ENCODE peak calls at places on chromosomes 3 and 15, in five cellular contexts. One of them, this sample, is unnamed.

GRCh38 chr15:43828061-43828657 is 1.4 kb downstream of the WDR76 start:
- DNase-seq in pancreas: no peak
- DNase-seq in activated naive CD4-positive, alpha-beta T cell: no peak
- DNase-seq in GM20000: peak
- DNase-seq in H9: no peak
- DNase-seq in this sample: no peak

GRCh38 chr3:195807681-195808121 is 4.0 kb downstream of the MUC4 start:
- DNase-seq in pancreas: no peak
- DNase-seq in activated naive CD4-positive, alpha-beta T cell: no peak
- DNase-seq in GM20000: no peak
- DNase-seq in H9: no peak
- DNase-seq in this sample: no peak

GRCh38 chr3:189304465-189305341 is 132.9 kb downstream of the TPRG1 start:
- DNase-seq in pancreas: peak
- DNase-seq in activated naive CD4-positive, alpha-beta T cell: no peak
- DNase-seq in GM20000: no peak
- DNase-seq in H9: peak
- DNase-seq in this sample: no peak

GRCh38 chr3:125594581-125595011 is 701 bp downstream of the OSBPL11 start:
- DNase-seq in pancreas: peak
- DNase-seq in activated naive CD4-positive, alpha-beta T cell: no peak
- DNase-seq in GM20000: no peak
- DNase-seq in H9: no peak
- DNase-seq in this sample: no peak

GRCh38 chr15:41337631-41338522 is 5.2 kb downstream of the NUSAP1 start:
- DNase-seq in pancreas: no peak
- DNase-seq in activated naive CD4-positive, alpha-beta T cell: no peak
- DNase-seq in GM20000: no peak
- DNase-seq in H9: no peak
- DNase-seq in this sample: no peak

GRCh38 chr15:98330692-98331435 is 317.5 kb upstream of the IGF1R start:
- DNase-seq in pancreas: no peak
- DNase-seq in activated naive CD4-positive, alpha-beta T cell: no peak
- DNase-seq in GM20000: no peak
- DNase-seq in H9: no peak
- DNase-seq in this sample: no peak

GRCh38 chr3:64134882-64135281 is 90.4 kb downstream of the PRICKLE2 start:
- DNase-seq in pancreas: no peak
- DNase-seq in activated naive CD4-positive, alpha-beta T cell: no peak
- DNase-seq in GM20000: no peak
- DNase-seq in H9: no peak
- DNase-seq in this sample: no peak

GRCh38 chr3:182050932-182051331 is 339.2 kb downstream of the SOX2 start:
- DNase-seq in pancreas: no peak
- DNase-seq in activated naive CD4-positive, alpha-beta T cell: no peak
- DNase-seq in GM20000: no peak
- DNase-seq in H9: no peak
- DNase-seq in this sample: no peak

GRCh38 chr3:56291953-56292352 is 176.3 kb downstream of the ERC2 start:
- DNase-seq in pancreas: no peak
- DNase-seq in activated naive CD4-positive, alpha-beta T cell: no peak
- DNase-seq in GM20000: no peak
- DNase-seq in H9: no peak
- DNase-seq in this sample: no peak

GRCh38 chr15:99438691-99439523 is 126.9 kb upstream of the MEF2A start:
- DNase-seq in pancreas: no peak
- DNase-seq in activated naive CD4-positive, alpha-beta T cell: no peak
- DNase-seq in GM20000: no peak
- DNase-seq in H9: peak
- DNase-seq in this sample: no peak

GRCh38 chr3:87350367-87351199 is 74.2 kb upstream of the POU1F1 start:
- DNase-seq in pancreas: no peak
- DNase-seq in activated naive CD4-positive, alpha-beta T cell: no peak
- DNase-seq in GM20000: peak
- DNase-seq in H9: no peak
- DNase-seq in this sample: no peak

GRCh38 chr3:9746330-9746729 is 3.4 kb upstream of the OGG1 start:
- DNase-seq in pancreas: no peak
- DNase-seq in activated naive CD4-positive, alpha-beta T cell: no peak
- DNase-seq in GM20000: no peak
- DNase-seq in H9: no peak
- DNase-seq in this sample: no peak

GRCh38 chr3:67710396-67710795 is 56.0 kb upstream of the SUCLG2 start:
- DNase-seq in pancreas: no peak
- DNase-seq in activated naive CD4-positive, alpha-beta T cell: no peak
- DNase-seq in GM20000: no peak
- DNase-seq in H9: no peak
- DNase-seq in this sample: no peak

GRCh38 chr15:98428253-98428989 is 219.9 kb upstream of the IGF1R start:
- DNase-seq in pancreas: peak
- DNase-seq in activated naive CD4-positive, alpha-beta T cell: peak
- DNase-seq in GM20000: peak
- DNase-seq in H9: peak
- DNase-seq in this sample: no peak

GRCh38 chr15:99303881-99304280 is 52.6 kb downstream of the LRRC28 start:
- DNase-seq in pancreas: no peak
- DNase-seq in activated naive CD4-positive, alpha-beta T cell: no peak
- DNase-seq in GM20000: no peak
- DNase-seq in H9: no peak
- DNase-seq in this sample: no peak

GRCh38 chr3:143291826-143292447 is 172.4 kb downstream of the CHST2 start:
- DNase-seq in pancreas: no peak
- DNase-seq in activated naive CD4-positive, alpha-beta T cell: no peak
- DNase-seq in GM20000: no peak
- DNase-seq in H9: no peak
- DNase-seq in this sample: no peak

GRCh38 chr15:100767002-100767825 is 112.4 kb upstream of the ALDH1A3 start:
- DNase-seq in pancreas: no peak
- DNase-seq in activated naive CD4-positive, alpha-beta T cell: no peak
- DNase-seq in GM20000: peak
- DNase-seq in H9: no peak
- DNase-seq in this sample: no peak

GRCh38 chr15:97059276-97059675 is 728.8 kb downstream of the NR2F2 start:
- DNase-seq in pancreas: no peak
- DNase-seq in activated naive CD4-positive, alpha-beta T cell: no peak
- DNase-seq in GM20000: no peak
- DNase-seq in H9: no peak
- DNase-seq in this sample: no peak

GRCh38 chr3:59595830-59596229 is 546.0 kb upstream of the CFAP20DC start:
- DNase-seq in pancreas: no peak
- DNase-seq in activated naive CD4-positive, alpha-beta T cell: no peak
- DNase-seq in GM20000: no peak
- DNase-seq in H9: no peak
- DNase-seq in this sample: no peak

GRCh38 chr3:96266395-96267187 is 547.8 kb upstream of the EPHA6 start:
- DNase-seq in pancreas: peak
- DNase-seq in activated naive CD4-positive, alpha-beta T cell: no peak
- DNase-seq in GM20000: no peak
- DNase-seq in H9: no peak
- DNase-seq in this sample: no peak

GRCh38 chr3:127634653-127635052 is 5.7 kb downstream of the PODXL2 start:
- DNase-seq in pancreas: no peak
- DNase-seq in activated naive CD4-positive, alpha-beta T cell: no peak
- DNase-seq in GM20000: no peak
- DNase-seq in H9: no peak
- DNase-seq in this sample: no peak

GRCh38 chr3:171646357-171647133 is 163.7 kb downstream of the PLD1 start:
- DNase-seq in pancreas: no peak
- DNase-seq in activated naive CD4-positive, alpha-beta T cell: no peak
- DNase-seq in GM20000: peak
- DNase-seq in H9: no peak
- DNase-seq in this sample: no peak

GRCh38 chr15:68106656-68107055 is 52.5 kb downstream of the PIAS1 start:
- DNase-seq in pancreas: no peak
- DNase-seq in activated naive CD4-positive, alpha-beta T cell: no peak
- DNase-seq in GM20000: no peak
- DNase-seq in H9: no peak
- DNase-seq in this sample: no peak